ENCODE peak calls at places on chromosomes 4 and X, in eight cellular contexts. Y is naive thymus-derived CD4-positive, alpha-beta T cell; C is CD8-positive, alpha-beta memory T cell; D is endothelial cell; R is astrocyte of the cerebellum; K is cardiac fibroblast; S is iPS-NIHi11; V is C1 segment of cervical spinal cord. M is an unnamed sample.

GRCh38 chr4:95758001-95758400 is 81.9 kb upstream of the PDHA2 start:
- DNase-seq in Y (no peak), C (no peak), D (no peak), R (no peak), K (peak), S (no peak), V (no peak), M (no peak)

GRCh38 chrX:9988762-9989161 is 21.6 kb downstream of the CLDN34 start:
- DNase-seq in Y (no peak), C (no peak), D (no peak), R (no peak), K (peak), S (no peak), V (no peak), M (no peak)

GRCh38 chr4:17846256-17846655 is 35.5 kb downstream of the NCAPG start:
- DNase-seq in Y (no peak), C (no peak), D (no peak), R (no peak), K (no peak), S (no peak), V (no peak), M (no peak)

GRCh38 chr4:155026715-155027114 is 181.7 kb upstream of the NPY2R start:
- DNase-seq in Y (no peak), C (no peak), D (no peak), R (no peak), K (peak), S (no peak), V (no peak), M (no peak)

GRCh38 chrX:68732906-68733493 is 85.5 kb downstream of the STARD8 start:
- DNase-seq in Y (peak), C (peak), D (peak), R (no peak), K (peak), S (peak), V (no peak), M (no peak)

GRCh38 chr4:182297659-182298058 is 54.5 kb downstream of the TENM3 start:
- DNase-seq in Y (no peak), C (no peak), D (no peak), R (no peak), K (peak), S (no peak), V (no peak), M (no peak)

GRCh38 chr4:26217961-26218676 is 102.7 kb upstream of the RBPJ start:
- DNase-seq in Y (no peak), C (no peak), D (no peak), R (no peak), K (no peak), S (no peak), V (peak), M (no peak)

GRCh38 chr4:24856586-24856985 is 56.3 kb downstream of the CCDC149 start:
- DNase-seq in Y (no peak), C (no peak), D (no peak), R (peak), K (peak), S (no peak), V (no peak), M (peak)

GRCh38 chr4:182257503-182257902 is 14.3 kb downstream of the TENM3 start:
- DNase-seq in Y (no peak), C (no peak), D (no peak), R (no peak), K (no peak), S (peak), V (no peak), M (no peak)

GRCh38 chr4:88159137-88159725 is 792 bp upstream of the ABCG2 start:
- DNase-seq in Y (no peak), C (no peak), D (no peak), R (no peak), K (no peak), S (peak), V (no peak), M (no peak)

GRCh38 chr4:155999743-156000142 is 46.1 kb upstream of the CTSO start:
- DNase-seq in Y (no peak), C (no peak), D (peak), R (no peak), K (peak), S (peak), V (no peak), M (no peak)

GRCh38 chr4:138815811-138816210 is 199.8 kb upstream of the NOCT start:
- DNase-seq in Y (no peak), C (no peak), D (no peak), R (no peak), K (no peak), S (no peak), V (no peak), M (no peak)

GRCh38 chr4:4271912-4272311 is 18.0 kb downstream of the LYAR start:
- DNase-seq in Y (no peak), C (no peak), D (no peak), R (no peak), K (peak), S (no peak), V (no peak), M (no peak)

GRCh38 chr4:120286813-120287212 is 220.2 kb upstream of the MAD2L1 start:
- DNase-seq in Y (no peak), C (no peak), D (no peak), R (no peak), K (no peak), S (peak), V (no peak), M (no peak)

GRCh38 chr4:47122592-47123291 is 91.4 kb downstream of the GABRB1 start:
- DNase-seq in Y (peak), C (peak), D (peak), R (peak), K (peak), S (peak), V (no peak), M (peak)

GRCh38 chrX:1507511-1508463 is 29.2 kb downstream of the P2RY8 start:
- DNase-seq in Y (no peak), C (peak), D (no peak), R (no peak), K (no peak), S (no peak), V (no peak), M (no peak)

M was measured in NCI-H524 treated with DMSO at 0.1 percent for 48 hours.